ENCODE peak calls at places on chromosomes 6 and 20, in four cellular contexts. Q is right cardiac atrium; H is MM.1S; U is naive thymus-derived CD4-positive, alpha-beta T cell. Z is an unnamed sample.

GRCh38 chr6:12594541-12594893 is 122.0 kb upstream of the PHACTR1 start:
- DNase-seq in H (peak; percentile 10), U (no peak), Q (no peak), Z (no peak)

GRCh38 chr6:52876056-52876787 is 33.3 kb downstream of the GSTA3 start:
- DNase-seq in Q (no peak), U (no peak), H (peak; percentile 81), Z (no peak)

GRCh38 chr20:19602660-19603389 is 155.2 kb upstream of the RIN2 start:
- DNase-seq in U (no peak), H (peak; percentile 44), Q (no peak), Z (no peak)

GRCh38 chr6:166408936-166409755 is 26.4 kb upstream of the MPC1 start:
- DNase-seq in H (no peak), U (no peak), Q (no peak), Z (no peak)

GRCh38 chr20:1308067-1308701 is 20.8 kb downstream of the SDCBP2 start:
- DNase-seq in U (no peak), H (no peak), Q (no peak), Z (no peak)

GRCh38 chr6:150684715-150685459 is 85.2 kb downstream of the PLEKHG1 start:
- DNase-seq in Q (no peak), U (no peak), H (no peak), Z (no peak)

GRCh38 chr6:83597511-83597910 is 85.2 kb downstream of the PRSS35 start:
- DNase-seq in Q (no peak), H (no peak), U (no peak), Z (no peak)

GRCh38 chr6:117167520-117168271 is 97.7 kb upstream of the VGLL2 start:
- DNase-seq in H (no peak), Q (no peak), U (no peak), Z (no peak)

GRCh38 chr6:148577687-148578488 is 168.9 kb upstream of the UST start:
- DNase-seq in U (peak; percentile 31), H (peak; percentile 9), Q (peak; percentile 90), Z (peak; percentile 37)

DNA sequence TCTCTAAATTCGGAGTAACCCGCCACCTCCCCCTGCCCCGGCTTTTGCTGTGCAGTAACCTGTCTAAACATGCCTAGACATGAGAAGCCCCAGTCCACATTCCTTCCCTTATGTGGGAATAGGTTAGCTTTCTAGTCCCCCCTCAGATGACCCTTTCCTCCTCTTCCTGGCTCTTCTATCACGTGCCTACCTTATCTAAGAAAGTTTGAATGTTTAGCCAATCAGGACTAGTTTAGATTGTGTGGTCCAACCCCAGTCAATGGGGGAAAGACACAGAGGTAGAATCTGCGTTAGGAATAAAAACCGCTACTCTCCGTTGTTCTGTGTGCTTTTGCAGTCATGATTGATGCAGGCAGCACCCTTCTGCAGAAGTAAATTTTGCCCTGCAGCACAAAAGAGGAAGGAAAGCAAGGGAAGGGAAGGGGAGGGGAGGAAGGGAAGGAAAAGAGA is 69.0 kb upstream of the CD93 start:
- DNase-seq in Q (no peak), H (no peak), U (no peak), Z (no peak)
- H3K27ac ChIP-seq in Q (no peak overlapping the region), H (no peak overlapping the region), U (no peak overlapping the region), Z (no peak overlapping the region)

GRCh38 chr20:35619196-35620095 is 3.8 kb downstream of the SPAG4 start:
- DNase-seq in H (peak; percentile 89), Q (peak; percentile 94), U (peak; percentile 84), Z (peak; percentile 54)
- H3K4me3 ChIP-seq in H (peak overlapping the region; percentile 74), Q (peak overlapping the region; percentile 60), U (peak overlapping the region; percentile 70), Z (peak overlapping the region; percentile 64)

GRCh38 chr6:168793649-168794048 is 352.7 kb downstream of the SMOC2 start:
- DNase-seq in U (no peak), H (no peak), Q (no peak), Z (no peak)
- H3K27ac ChIP-seq in U (no peak overlapping the region), H (no peak overlapping the region), Q (no peak overlapping the region), Z (no peak overlapping the region)

GRCh38 chr6:3746119-3746691 is 5.3 kb downstream of the PXDC1 start:
- DNase-seq in H (no peak), Q (peak; percentile 36), U (no peak), Z (no peak)
- H3K4me3 ChIP-seq in H (no peak overlapping the region), Q (no peak overlapping the region), U (no peak overlapping the region), Z (no peak overlapping the region)

DNA sequence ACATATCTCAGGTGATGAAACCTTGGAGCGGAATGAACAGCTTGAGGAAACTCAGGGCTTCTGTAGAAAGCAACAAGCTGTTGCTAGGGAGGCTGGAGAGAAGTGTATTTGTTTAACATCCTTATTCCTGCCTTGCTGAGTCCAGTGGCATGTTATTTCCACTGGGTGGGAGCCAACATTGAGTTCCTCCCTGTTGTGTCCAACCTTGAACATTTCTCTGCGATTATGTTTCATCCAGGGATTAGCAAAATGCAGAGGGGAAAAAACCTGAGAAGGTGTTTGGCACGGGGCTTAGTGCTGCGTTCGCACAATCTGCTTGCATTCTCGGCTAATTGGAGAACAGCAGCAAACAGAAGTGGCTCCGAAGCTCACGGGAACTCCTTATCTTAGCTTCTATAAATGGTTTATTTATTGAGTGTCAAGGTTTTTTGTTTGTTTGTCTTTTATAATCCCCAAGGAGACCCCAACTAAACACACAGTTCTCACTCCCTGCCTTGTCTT is 412.7 kb downstream of the CDC5L start:
- DNase-seq in Q (no peak), H (no peak), U (no peak), Z (no peak)
- H3K27ac ChIP-seq in Q (no peak overlapping the region), H (no peak overlapping the region), U (no peak overlapping the region), Z (no peak overlapping the region)

GRCh38 chr20:64041040-64041780 is 5.2 kb downstream of the C20orf204 start:
- DNase-seq in Q (no peak), U (no peak), H (no peak), Z (no peak)
- H3K4me3 ChIP-seq in Q (no peak overlapping the region), U (no peak overlapping the region), H (no peak overlapping the region), Z (no peak overlapping the region)

GRCh38 chr6:89410231-89411018 is 1.6 kb downstream of the RRAGD start:
- DNase-seq in H (peak; percentile 54), U (no peak), Q (no peak), Z (no peak)
- H3K27ac ChIP-seq in H (peak overlapping the region; percentile 76), U (peak overlapping the region; percentile 30), Q (peak overlapping the region; percentile 46), Z (no peak overlapping the region)

GRCh38 chr20:25466846-25467245 is 59.4 kb downstream of the GINS1 start:
- DNase-seq in H (no peak), Q (no peak), U (no peak), Z (no peak)
- H3K4me3 ChIP-seq in H (no peak overlapping the region), Q (no peak overlapping the region), U (no peak overlapping the region), Z (no peak overlapping the region)

DNA sequence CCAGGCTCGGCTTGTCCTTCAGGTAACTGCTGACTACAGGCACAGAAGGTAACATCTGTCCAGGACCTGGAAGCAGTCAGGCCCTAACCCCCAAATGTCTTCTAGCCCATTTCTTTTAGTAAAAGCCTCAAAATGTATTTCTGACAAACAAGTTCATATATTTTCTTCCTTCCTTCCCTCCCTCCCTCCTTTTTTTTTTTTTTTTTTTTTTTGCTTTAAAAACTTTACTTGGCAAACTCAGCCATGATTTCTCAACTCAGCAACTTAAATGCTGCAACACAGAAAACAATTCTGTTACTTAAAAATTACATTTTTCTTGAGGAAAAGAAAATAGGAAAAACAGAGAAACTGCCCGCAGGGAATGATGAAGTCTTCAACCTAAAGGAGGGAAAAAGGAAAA is 7.3 kb downstream of the MTCH1 start:
- DNase-seq in U (no peak), Q (no peak), H (no peak), Z (no peak)
- H3K27ac ChIP-seq in U (no peak overlapping the region), Q (peak overlapping the region; percentile 33), H (no peak overlapping the region), Z (no peak overlapping the region)

GRCh38 chr6:169212897-169213813 is 40.5 kb downstream of the THBS2 start:
- DNase-seq in Q (peak; percentile 98), H (peak; percentile 67), U (peak; percentile 89), Z (peak; percentile 38)
- H3K4me3 ChIP-seq in Q (peak overlapping the region; percentile 32), H (no peak overlapping the region), U (peak overlapping the region; percentile 13), Z (peak overlapping the region; percentile 26)

Z was measured in AG04450.